ENCODE peak calls at places on chromosomes 2 and 18, in five cellular contexts. N, P, I, B and K are unnamed samples.

GRCh38 chr18:45777393-45777792 is 48.1 kb upstream of the SIGLEC15 start:
- DNase-seq in N (no peak), P (no peak), I (no peak), B (no peak), K (no peak)

GRCh38 chr2:19775838-19776237 is 125.9 kb downstream of the TTC32 start:
- DNase-seq in N (no peak), P (no peak), I (no peak), B (no peak), K (no peak)

GRCh38 chr2:120104002-120104467 is 91.2 kb downstream of the EPB41L5 start:
- DNase-seq in N (no peak), P (no peak), I (no peak), B (no peak), K (no peak)

GRCh38 chr18:76803814-76804213 is 18.5 kb upstream of the ZNF236 start:
- DNase-seq in N (peak; percentile 78), P (no peak), I (peak; percentile 74), B (peak; percentile 56), K (no peak)

GRCh38 chr2:143545643-143546275 is 416.5 kb downstream of the ARHGAP15 start:
- DNase-seq in N (no peak), P (no peak), I (no peak), B (no peak), K (no peak)

GRCh38 chr2:171159326-171160118 is 1.2 kb downstream of the TLK1 start:
- DNase-seq in N (peak; percentile 75), P (peak; percentile 65), I (peak; percentile 49), B (peak; percentile 29), K (peak; percentile 87)

GRCh38 chr18:68148862-68149261 is 566.0 kb downstream of the TMX3 start:
- DNase-seq in N (no peak), P (no peak), I (no peak), B (no peak), K (no peak)

GRCh38 chr18:28003451-28003850 is 173.5 kb downstream of the CDH2 start:
- DNase-seq in N (no peak), P (no peak), I (no peak), B (no peak), K (no peak)

GRCh38 chr2:120589782-120590608 is 145.7 kb upstream of the GLI2 start:
- DNase-seq in N (peak; percentile 11), P (no peak), I (no peak), B (no peak), K (peak; percentile 8)

GRCh38 chr2:237281900-237282306 is 132.1 kb downstream of the COL6A3 start:
- DNase-seq in N (no peak), P (no peak), I (no peak), B (no peak), K (no peak)

GRCh38 chr2:111692311-111692710 is 191.7 kb downstream of the ANAPC1 start:
- DNase-seq in N (no peak), P (no peak), I (no peak), B (no peak), K (no peak)

GRCh38 chr2:240237609-240238151 is 97.2 kb upstream of the OTOS start:
- DNase-seq in N (peak; percentile 68), P (no peak), I (no peak), B (no peak), K (no peak)

GRCh38 chr2:240959214-240959940 is 39.0 kb upstream of the SNED1 start:
- DNase-seq in N (no peak), P (peak; percentile 39), I (no peak), B (no peak), K (peak; percentile 71)

GRCh38 chr2:8803658-8804379 is 33.6 kb downstream of the KIDINS220 start:
- DNase-seq in N (no peak), P (no peak), I (peak; percentile 55), B (no peak), K (no peak)

GRCh38 chr2:225763711-225764110 is 364.2 kb downstream of the NYAP2 start:
- DNase-seq in N (no peak), P (no peak), I (no peak), B (no peak), K (no peak)

DNA sequence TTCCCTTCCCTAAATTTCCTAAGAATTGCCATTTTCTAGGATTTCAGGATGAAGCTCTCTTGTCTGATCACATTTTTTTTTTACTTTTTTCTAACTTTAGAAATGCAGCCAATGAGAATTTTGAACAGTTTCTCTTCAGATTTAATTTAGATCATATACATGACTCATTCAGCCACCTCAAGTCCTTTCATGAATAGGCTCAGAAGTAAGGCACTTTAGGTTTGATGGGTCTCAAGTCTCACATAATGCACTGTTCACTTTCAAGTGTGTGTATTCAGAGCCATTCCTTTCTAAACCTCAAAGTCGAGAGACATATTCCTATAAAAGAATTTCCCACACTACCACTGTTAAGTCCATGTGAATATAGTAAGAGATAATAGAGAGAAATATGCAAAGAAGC is 614.1 kb upstream of the VRK2 start:
- DNase-seq in N (no peak), P (no peak), I (no peak), B (no peak), K (no peak)
- H3K4me1 ChIP-seq in N (no peaks in the 10 kb centered on the region), P (no peaks in the 10 kb centered on the region), I (no peaks in the 10 kb centered on the region), B (no peaks in the 10 kb centered on the region), K (no peaks in the 10 kb centered on the region)

GRCh38 chr18:6336239-6336638 is 78.5 kb downstream of the L3MBTL4 start:
- DNase-seq in N (no peak), P (no peak), I (no peak), B (no peak), K (no peak)

GRCh38 chr18:6341303-6341702 is 73.4 kb downstream of the L3MBTL4 start:
- DNase-seq in N (no peak), P (no peak), I (no peak), B (no peak), K (no peak)

GRCh38 chr18:6342990-6343389 is 71.7 kb downstream of the L3MBTL4 start:
- DNase-seq in N (no peak), P (no peak), I (no peak), B (no peak), K (no peak)

GRCh38 chr18:6341709-6342108 is 73.0 kb downstream of the L3MBTL4 start:
- DNase-seq in N (no peak), P (no peak), I (no peak), B (no peak), K (no peak)
- H3K4me3 ChIP-seq in N (no peak overlapping the region), P (no peak overlapping the region), I (no peak overlapping the region), B (no peak overlapping the region), K (no peak overlapping the region)

GRCh38 chr2:173990970-173991819 is 26.0 kb upstream of the SP3 start:
- DNase-seq in N (peak; percentile 95), P (no peak), I (peak; percentile 70), B (no peak), K (peak; percentile 88)

GRCh38 chr2:173989160-173989885 is 24.1 kb upstream of the SP3 start:
- DNase-seq in N (no peak), P (no peak), I (no peak), B (no peak), K (no peak)

GRCh38 chr2:173986805-173987204 is 21.6 kb upstream of the SP3 start:
- DNase-seq in N (peak; percentile 64), P (no peak), I (peak; percentile 20), B (no peak), K (no peak)

GRCh38 chr2:173991857-173992588 is 26.9 kb upstream of the SP3 start:
- DNase-seq in N (peak; percentile 98), P (no peak), I (peak; percentile 33), B (no peak), K (no peak)

DNA sequence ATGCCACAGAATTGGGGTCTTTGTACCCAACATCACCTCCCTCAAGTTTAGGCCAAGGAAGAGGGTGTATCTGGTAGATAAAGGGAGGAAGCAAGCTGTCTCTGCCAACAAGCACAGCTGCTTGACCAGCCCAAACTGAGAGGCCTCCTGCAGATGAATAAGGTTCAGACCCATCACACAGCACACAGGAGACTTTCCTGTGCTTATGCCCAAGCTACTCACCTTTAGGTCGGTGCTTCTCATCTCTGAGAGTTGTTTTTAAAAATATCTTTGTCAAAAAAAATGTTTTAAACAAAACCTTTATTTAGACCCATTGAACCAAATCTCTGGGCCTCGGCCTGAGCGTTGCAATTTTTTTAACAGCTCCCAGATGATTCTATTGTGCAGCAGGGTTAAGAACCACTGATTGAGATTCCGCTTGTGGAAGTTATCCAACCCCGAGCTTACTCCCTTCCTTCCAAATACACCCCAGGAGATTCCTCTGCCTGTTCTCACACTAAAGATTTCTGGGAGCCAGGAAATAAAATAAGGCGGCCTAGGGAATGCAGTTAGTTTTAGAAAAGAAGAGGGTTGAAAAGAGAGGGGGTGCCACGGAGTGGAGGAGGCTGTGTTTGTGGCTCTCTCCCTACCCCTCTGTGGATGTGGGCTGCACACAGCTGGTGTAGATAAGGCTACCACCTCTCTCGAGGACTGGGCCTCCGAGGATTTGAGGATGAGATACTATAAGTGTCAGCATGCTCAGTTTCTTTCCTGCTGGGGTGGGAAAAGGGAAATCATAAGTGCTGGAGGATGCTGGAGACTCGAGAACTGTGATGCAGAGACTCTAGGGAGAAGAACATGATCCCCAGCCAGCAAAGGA is 24.9 kb upstream of the SP3 start:
- DNase-seq in N (peak; percentile 59), P (no peak), I (no peak), B (no peak), K (no peak)
- H3K4me1 ChIP-seq in N (peaks cover 16% of the 10 kb centered on the region), P (peaks cover 3% of the 10 kb centered on the region), I (peaks cover 29% of the 10 kb centered on the region), B (no peaks in the 10 kb centered on the region), K (peaks cover 16% of the 10 kb centered on the region)

DNA sequence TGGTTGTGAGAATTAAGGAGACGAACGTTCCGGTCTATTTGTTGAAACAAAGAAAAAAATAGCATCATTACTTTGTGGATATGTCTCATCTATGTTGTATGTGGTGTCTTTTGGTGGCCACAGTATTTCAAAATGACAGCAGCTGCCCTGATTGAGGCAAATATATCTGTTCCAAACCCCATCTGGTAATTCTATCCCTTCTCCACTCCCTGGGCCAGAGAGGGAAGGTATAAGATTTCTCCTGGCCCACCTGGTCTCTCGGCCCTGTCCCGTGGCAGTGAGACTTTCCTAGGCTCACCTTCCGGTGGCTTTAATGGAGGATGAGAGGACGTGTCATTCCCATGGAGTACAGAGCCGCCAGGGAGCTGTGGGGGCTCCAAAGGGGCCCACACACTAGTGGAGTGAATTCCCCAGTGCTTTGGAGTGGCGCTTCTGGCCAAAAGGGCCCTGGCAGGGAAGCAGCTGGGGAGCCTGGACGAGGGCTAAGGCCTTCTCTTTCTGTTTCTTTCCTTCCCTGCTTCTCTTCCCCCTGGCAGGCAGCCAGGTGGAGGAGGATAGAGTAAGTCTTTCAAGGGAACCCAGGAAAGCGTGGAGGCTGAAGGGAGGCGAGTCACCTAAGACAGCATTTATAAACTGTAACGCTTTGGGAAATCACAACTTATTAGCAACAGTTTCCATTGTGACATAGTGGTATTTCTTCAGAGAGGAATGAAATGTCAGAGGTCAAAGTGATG is 5.6 kb downstream of the FOSL2 start:
- DNase-seq in N (peak; percentile 81), P (peak; percentile 50), I (no peak), B (no peak), K (no peak)
- H3K4me3 ChIP-seq in N (no peak overlapping the region), P (peak overlapping the region; percentile 89), I (peak overlapping the region; percentile 99), B (no peak overlapping the region), K (peak overlapping the region; percentile 33)

DNA sequence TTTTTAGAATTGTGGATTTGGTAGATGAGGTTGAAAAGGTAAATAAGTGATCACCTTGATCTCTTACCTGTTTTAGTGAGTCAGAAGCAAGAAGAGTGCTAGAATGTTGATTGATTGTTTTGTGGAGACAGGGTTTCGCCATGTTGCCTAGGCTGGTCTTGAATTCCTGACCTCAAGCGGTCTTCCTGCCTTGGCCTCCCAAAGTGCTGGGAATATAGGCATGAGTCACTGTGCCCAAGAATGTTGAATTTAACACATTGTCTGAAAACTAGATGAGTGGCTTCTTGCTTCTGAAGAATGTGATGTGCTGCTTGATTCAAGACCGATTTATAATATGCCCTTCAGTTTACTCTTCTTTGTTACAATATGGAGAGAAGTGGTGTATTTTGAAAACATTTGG is 121.3 kb downstream of the FMNL2 start:
- DNase-seq in N (no peak), P (no peak), I (no peak), B (no peak), K (no peak)
- H3K4me1 ChIP-seq in N (no peaks in the 10 kb centered on the region), P (no peaks in the 10 kb centered on the region), I (no peaks in the 10 kb centered on the region), B (no peaks in the 10 kb centered on the region), K (peaks cover 2% of the 10 kb centered on the region)

GRCh38 chr2:100173907-100174525 is 31.6 kb upstream of the AFF3 start:
- DNase-seq in N (no peak), P (no peak), I (no peak), B (no peak), K (no peak)
- H3K4me3 ChIP-seq in N (no peak overlapping the region), P (no peak overlapping the region), I (no peak overlapping the region), B (no peak overlapping the region), K (no peak overlapping the region)